ENCODE peak calls at places on chromosomes 2 and 18, in four cellular contexts. M is dorsolateral prefrontal cortex, T is A549, G is RWPE1. N is an unnamed sample.

GRCh38 chr18:11324510-11324909 is 175.1 kb upstream of the PIEZO2 start:
- DNase-seq in M (no peak), T (no peak), G (no peak), N (no peak)

GRCh38 chr2:80499095-80499494 is 194.5 kb upstream of the LRRTM1 start:
- DNase-seq in M (peak), T (no peak), G (peak), N (no peak)

GRCh38 chr2:181774601-181775179 is 94.4 kb upstream of the NEUROD1 start:
- DNase-seq in M (no peak), T (no peak), G (no peak), N (no peak)

GRCh38 chr2:36695746-36696415 is 626 bp upstream of the VIT start:
- DNase-seq in M (no peak), T (no peak), G (peak), N (no peak)

GRCh38 chr18:37604032-37604431 is 38.4 kb upstream of the CELF4 start:
- DNase-seq in M (no peak), T (no peak), G (no peak), N (no peak)

GRCh38 chr2:144162652-144163051 is 357.3 kb downstream of the ZEB2 start:
- DNase-seq in M (no peak), T (no peak), G (peak), N (peak)

GRCh38 chr2:238801791-238802190 is 46.1 kb upstream of the TWIST2 start:
- DNase-seq in M (no peak), T (no peak), G (no peak), N (no peak)

GRCh38 chr2:77064324-77064723 is 457.9 kb downstream of the LRRTM4 start:
- DNase-seq in M (no peak), T (no peak), G (no peak), N (no peak)

GRCh38 chr2:191202881-191203397 is 42.3 kb upstream of the MYO1B start:
- DNase-seq in M (peak), T (no peak), G (no peak), N (no peak)

GRCh38 chr2:6526093-6526824 is 339.4 kb downstream of the CMPK2 start:
- DNase-seq in M (no peak), T (no peak), G (peak), N (peak)
- TF ChIP-seq CTCF in M (no peak), T (no peak), G (no peak), N (no peak)

GRCh38 chr2:6744037-6744436 is 121.7 kb downstream of the CMPK2 start:
- DNase-seq in M (no peak), T (no peak), G (no peak), N (no peak)

GRCh38 chr2:6750389-6751158 is 115.1 kb downstream of the CMPK2 start:
- DNase-seq in M (no peak), T (no peak), G (no peak), N (no peak)

GRCh38 chr2:6748399-6748798 is 117.3 kb downstream of the CMPK2 start:
- DNase-seq in M (no peak), T (no peak), G (no peak), N (no peak)

DNA sequence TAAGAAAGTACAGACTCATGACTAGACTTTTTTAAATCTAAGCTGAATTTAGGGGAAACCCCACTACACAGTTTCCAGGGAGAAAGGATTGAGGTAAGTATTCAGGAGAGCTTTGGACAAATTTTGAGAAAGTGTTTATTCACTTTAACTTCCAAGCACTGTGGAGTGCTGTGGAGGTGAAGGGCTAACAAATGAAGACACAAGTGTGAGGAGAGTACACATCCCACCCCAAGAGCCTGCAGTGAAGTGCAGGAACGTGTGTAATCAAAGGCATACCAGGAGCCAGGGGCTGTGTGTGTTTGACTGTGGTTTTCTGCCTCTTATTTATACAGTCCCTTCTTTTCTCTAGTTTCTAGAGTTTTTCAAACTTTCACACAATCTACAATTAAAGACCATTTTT is 118.3 kb downstream of the CMPK2 start:
- DNase-seq in M (no peak), T (no peak), G (no peak), N (no peak)
- TF ChIP-seq CTCF in M (no peak), T (no peak), G (no peak), N (no peak)

GRCh38 chr18:12886498-12887126 is 2.6 kb upstream of the PTPN2 start:
- DNase-seq in M (no peak), T (no peak), G (no peak), N (no peak)
- TF ChIP-seq CTCF in M (no peak), T (peak), G (peak), N (peak)

DNA sequence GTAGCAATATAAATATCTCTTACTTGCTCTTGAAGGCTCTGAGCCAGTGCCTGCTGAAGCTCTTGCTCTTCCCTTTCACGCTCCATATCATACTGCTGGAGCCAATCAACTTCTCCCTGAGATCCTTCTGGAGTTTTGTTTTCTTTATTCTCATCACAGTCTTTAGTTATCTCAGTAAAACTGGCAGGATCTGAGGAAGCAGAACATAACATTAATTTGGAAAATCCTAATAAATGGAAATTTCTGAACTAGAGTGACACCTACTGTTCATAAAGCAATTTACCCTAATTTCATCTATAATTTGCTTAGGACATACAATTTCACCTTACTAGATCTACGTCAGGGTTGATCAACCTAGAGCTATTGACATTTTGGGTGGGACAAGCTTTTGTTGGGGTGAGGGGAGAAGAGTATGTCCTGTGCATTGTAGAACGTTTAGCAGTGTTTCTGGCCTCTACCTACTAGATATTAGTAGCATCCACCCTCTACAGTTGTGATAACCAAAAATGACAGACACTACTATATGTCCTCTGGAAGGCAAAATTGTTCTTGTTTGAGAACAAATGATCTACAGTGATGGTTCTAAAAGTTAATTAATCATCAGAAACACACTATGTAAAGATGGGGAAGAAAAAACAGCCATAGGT is 47.2 kb downstream of the VIL1 start:
- DNase-seq in M (no peak), T (no peak), G (no peak), N (no peak)
- TF ChIP-seq CTCF in M (peak), T (peak), G (peak), N (no peak)

GRCh38 chr18:12474876-12475275 is 67.1 kb downstream of the PRELID3A start:
- DNase-seq in M (no peak), T (no peak), G (no peak), N (no peak)

GRCh38 chr18:12479982-12480381 is 72.3 kb downstream of the PRELID3A start:
- DNase-seq in M (no peak), T (no peak), G (no peak), N (no peak)

GRCh38 chr18:12476955-12477354 is 69.2 kb downstream of the PRELID3A start:
- DNase-seq in M (no peak), T (no peak), G (no peak), N (no peak)

GRCh38 chr18:12477606-12478005 is 69.9 kb downstream of the PRELID3A start:
- DNase-seq in M (no peak), T (no peak), G (no peak), N (no peak)

GRCh38 chr18:12478269-12479057 is 70.7 kb downstream of the PRELID3A start:
- DNase-seq in M (no peak), T (no peak), G (no peak), N (no peak)
- TF ChIP-seq CTCF in M (no peak), T (no peak), G (no peak), N (no peak)

GRCh38 chr18:48819781-48820482 is 130.8 kb downstream of the SMAD7 start:
- DNase-seq in M (peak), T (no peak), G (no peak), N (no peak)
- TF ChIP-seq CTCF in M (no peak), T (no peak), G (no peak), N (no peak)

GRCh38 chr18:58025733-58026132 is 18.3 kb upstream of the NEDD4L start:
- DNase-seq in M (no peak), T (no peak), G (no peak), N (no peak)

GRCh38 chr18:58023108-58023507 is 20.9 kb upstream of the NEDD4L start:
- DNase-seq in M (no peak), T (no peak), G (no peak), N (no peak)

GRCh38 chr18:58025205-58025604 is 18.8 kb upstream of the NEDD4L start:
- DNase-seq in M (no peak), T (no peak), G (no peak), N (no peak)

GRCh38 chr18:58026395-58026794 is 17.6 kb upstream of the NEDD4L start:
- DNase-seq in M (no peak), T (no peak), G (no peak), N (no peak)

DNA sequence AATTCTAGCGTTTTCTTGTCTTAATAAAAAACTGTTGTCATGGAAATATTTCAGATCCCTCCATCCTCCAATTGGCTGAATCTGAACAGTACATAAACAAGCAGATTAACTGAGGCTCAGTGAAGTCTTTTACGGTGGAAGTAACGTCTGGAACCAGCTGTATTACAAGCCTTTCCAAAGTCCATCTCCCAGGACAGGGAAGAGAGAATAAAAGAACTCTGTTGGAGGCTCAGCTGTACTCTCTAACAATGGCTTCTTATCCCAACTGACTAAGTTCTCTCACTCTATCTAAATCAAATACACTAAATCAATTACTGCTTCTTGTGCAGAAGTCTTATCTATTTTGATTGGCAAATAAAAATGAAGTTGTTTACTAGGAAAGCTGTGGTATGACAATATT is 19.9 kb upstream of the NEDD4L start:
- DNase-seq in M (no peak), T (no peak), G (no peak), N (no peak)
- TF ChIP-seq CTCF in M (no peak), T (no peak), G (no peak), N (no peak)

DNA sequence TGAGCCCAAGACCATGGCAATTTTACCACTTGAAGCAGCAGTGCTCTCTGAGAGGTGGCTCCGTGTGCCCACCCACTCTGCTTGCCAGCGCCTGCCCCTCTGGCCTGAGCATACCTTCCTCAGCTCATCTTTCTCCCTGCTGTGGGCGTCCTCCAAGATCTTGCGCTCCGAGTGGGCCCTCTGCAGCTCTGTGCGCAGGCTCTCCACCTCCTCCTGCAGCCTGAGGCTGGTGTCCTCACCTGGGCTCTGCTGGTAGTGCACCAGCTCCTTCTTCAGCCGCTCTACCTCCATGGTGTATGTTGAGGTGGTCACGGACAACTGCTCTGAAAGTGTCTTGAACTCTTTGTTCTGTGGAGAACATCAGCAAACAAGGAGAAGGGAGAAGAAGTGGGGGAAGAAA is 81.5 kb upstream of the ACAA2 start:
- DNase-seq in M (no peak), T (no peak), G (no peak), N (no peak)
- TF ChIP-seq CTCF in M (no peak), T (no peak), G (no peak), N (no peak)

GRCh38 chr2:234528410-234529150 is 31.7 kb upstream of the ARL4C start:
- DNase-seq in M (no peak), T (no peak), G (no peak), N (no peak)
- TF ChIP-seq CTCF in M (no peak), T (no peak), G (no peak), N (no peak)

GRCh38 chr2:169676357-169676756 is 17.8 kb downstream of the CFAP210 start:
- DNase-seq in M (no peak), T (no peak), G (no peak), N (no peak)
- TF ChIP-seq CTCF in M (no peak), T (no peak), G (peak), N (peak)